ENCODE peak calls at places on chromosomes 12 and 14, in four cellular contexts. F is IMR-90, U is cardiac muscle cell, T is esophagus squamous epithelium. D is an unnamed sample.
A peak's percentile ranks its signal among the peaks of the same experiment; 100 is the strongest.

GRCh38 chr12:104494137-104494815 is 37.5 kb downstream of the CHST11 start:
- DNase-seq in F (no peak), U (peak; percentile 30), T (no peak), D (peak; percentile 79)

GRCh38 chr14:94945615-94946014 is 175.7 kb upstream of the GSC start:
- DNase-seq in F (no peak), U (no peak), T (no peak), D (no peak)

GRCh38 chr12:68559246-68559645 is 51.5 kb upstream of the RAP1B start:
- DNase-seq in F (peak; percentile 36), U (no peak), T (no peak), D (peak; percentile 18)

GRCh38 chr12:47844264-47845020 is 24.7 kb upstream of the HDAC7 start:
- DNase-seq in F (no peak), U (no peak), T (no peak), D (peak; percentile 61)

GRCh38 chr12:14186193-14186502 is 179.3 kb upstream of the ATF7IP start:
- DNase-seq in F (no peak), U (no peak), T (no peak), D (no peak)

GRCh38 chr14:69289811-69290520 is 30.0 kb downstream of the GALNT16 start:
- DNase-seq in F (no peak), U (no peak), T (no peak), D (no peak)

GRCh38 chr12:79251356-79251755 is 386.8 kb downstream of the SYT1 start:
- DNase-seq in F (peak; percentile 61), U (peak; percentile 31), T (no peak), D (peak; percentile 19)

GRCh38 chr12:54153586-54153985 is 35.2 kb downstream of the SMUG1 start:
- DNase-seq in F (no peak), U (no peak), T (no peak), D (no peak)

GRCh38 chr12:21675096-21675495 is 17.5 kb upstream of the LDHB start:
- DNase-seq in F (no peak), U (no peak), T (no peak), D (no peak)

GRCh38 chr12:121964813-121965643 is 46.6 kb downstream of the CFAP251 start:
- DNase-seq in F (peak; percentile 61), U (no peak), T (no peak), D (peak; percentile 94)

GRCh38 chr14:34297786-34298520 is 164.1 kb downstream of the SPTSSA start:
- DNase-seq in F (no peak), U (no peak), T (no peak), D (peak; percentile 7)

GRCh38 chr12:111310076-111310870 is 58.6 kb downstream of the PHETA1 start:
- DNase-seq in F (no peak), U (no peak), T (no peak), D (no peak)

GRCh38 chr12:75981773-75982564 is 49.6 kb downstream of the PHLDA1 start:
- DNase-seq in F (peak; percentile 75), U (no peak), T (no peak), D (no peak)

GRCh38 chr12:76201758-76202157 is 117.3 kb upstream of the NAP1L1 start:
- DNase-seq in F (peak; percentile 12), U (no peak), T (no peak), D (no peak)

GRCh38 chr12:5694759-5695409 is 250.2 kb downstream of the ANO2 start:
- DNase-seq in F (peak; percentile 29), U (peak; percentile 12), T (no peak), D (no peak)

GRCh38 chr14:84453541-84453940 is 1076.4 kb upstream of the FLRT2 start:
- DNase-seq in F (no peak), U (no peak), T (no peak), D (no peak)

GRCh38 chr12:111636209-111636928 is 37.3 kb upstream of the ATXN2 start:
- DNase-seq in F (peak; percentile 54), U (peak; percentile 72), T (no peak), D (peak; percentile 87)

GRCh38 chr14:80483331-80483730 is 272.0 kb upstream of the DIO2 start:
- DNase-seq in F (no peak), U (no peak), T (no peak), D (no peak)

GRCh38 chr12:11228268-11228879 is 41.1 kb downstream of the PRB3 start:
- DNase-seq in F (peak; percentile 30), U (peak; percentile 76), T (no peak), D (peak; percentile 59)

GRCh38 chr14:23294734-23295561 is 7.7 kb downstream of the PPP1R3E start:
- DNase-seq in F (peak; percentile 51), U (peak; percentile 73), T (no peak), D (peak; percentile 55)

GRCh38 chr12:33706927-33707326 is 267.3 kb upstream of the SYT10 start:
- DNase-seq in F (no peak), U (no peak), T (no peak), D (no peak)

GRCh38 chr12:2797721-2798418 is 3.1 kb downstream of the FKBP4 start:
- DNase-seq in F (no peak), U (no peak), T (no peak), D (peak; percentile 53)

GRCh38 chr12:2795291-2796186 is 769 bp downstream of the FKBP4 start:
- DNase-seq in F (peak; percentile 41), U (peak; percentile 86), T (no peak), D (peak; percentile 41)

GRCh38 chr12:2794736-2795289 is at the start of gene FKBP4:
- DNase-seq in F (peak; percentile 73), U (peak; percentile 92), T (peak; percentile 46), D (peak; percentile 71)

GRCh38 chr12:2794261-2794735 is 472 bp upstream of the FKBP4 start:
- DNase-seq in F (no peak), U (no peak), T (no peak), D (no peak)

DNA sequence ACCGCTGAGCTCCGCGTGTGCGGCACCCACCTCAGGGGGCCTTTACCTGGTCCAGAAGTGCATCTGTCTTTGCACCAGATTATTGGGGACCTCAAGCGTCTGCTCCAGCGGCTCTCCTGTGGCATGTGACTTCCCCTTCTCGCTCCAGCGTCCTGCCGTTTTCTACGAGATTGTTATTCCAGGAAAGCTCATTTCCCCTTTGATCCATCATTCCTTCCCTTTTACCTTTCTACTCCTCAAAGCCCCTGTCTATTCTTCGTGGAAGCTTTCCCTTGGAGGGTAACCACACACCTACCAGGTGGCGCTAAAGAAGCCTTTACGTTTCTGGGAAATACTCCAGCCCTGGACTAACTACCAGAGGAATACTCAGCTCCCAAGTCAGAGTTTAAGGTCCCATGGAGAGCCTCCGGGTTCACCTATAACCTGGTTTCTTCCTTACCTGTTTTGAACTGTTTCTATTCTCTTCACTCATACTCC is 1.5 kb downstream of the FKBP4 start:
- DNase-seq in F (no peak), U (no peak), T (no peak), D (no peak)
- TF ChIP-seq CTCF in F (no peak), U (no peak), T (no peak), D (no peak)

GRCh38 chr12:106020736-106021135 is 118.0 kb downstream of the NUAK1 start:
- DNase-seq in F (peak; percentile 15), U (no peak), T (no peak), D (no peak)
- H3K4me3 ChIP-seq in F (no peak overlapping the region), U (no peak overlapping the region), T (no peak overlapping the region), D (no peak overlapping the region)

DNA sequence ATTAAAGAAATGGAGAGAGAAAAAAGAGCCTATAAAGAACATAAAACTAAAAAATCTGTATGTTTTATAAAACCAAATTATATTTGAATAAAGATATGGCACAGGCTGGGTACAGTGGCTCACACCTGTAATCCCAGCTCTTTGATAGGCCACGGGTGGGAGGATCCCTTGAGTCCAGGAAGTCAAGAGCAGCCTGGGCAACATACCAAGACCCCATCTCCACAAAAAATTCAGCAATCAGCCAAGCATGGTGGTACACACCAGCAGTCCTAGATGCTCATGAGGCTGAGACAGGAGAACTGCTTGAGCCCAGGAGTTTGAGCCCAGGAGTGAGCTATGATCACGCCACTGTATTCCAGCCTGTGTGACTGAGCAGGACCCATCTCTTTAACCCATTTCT is 74.9 kb downstream of the EPS8 start:
- DNase-seq in F (no peak), U (no peak), T (no peak), D (no peak)
- TF ChIP-seq CTCF in F (no peak), U (no peak), T (no peak), D (no peak)

GRCh38 chr12:1612196-1612595 is 16.8 kb upstream of the WNT5B start:
- DNase-seq in F (no peak), U (peak; percentile 34), T (no peak), D (peak; percentile 58)
- H3K4me3 ChIP-seq in F (peak overlapping the region; percentile 8), U (no peak overlapping the region), T (no peak overlapping the region), D (peak overlapping the region; percentile 47)

DNA sequence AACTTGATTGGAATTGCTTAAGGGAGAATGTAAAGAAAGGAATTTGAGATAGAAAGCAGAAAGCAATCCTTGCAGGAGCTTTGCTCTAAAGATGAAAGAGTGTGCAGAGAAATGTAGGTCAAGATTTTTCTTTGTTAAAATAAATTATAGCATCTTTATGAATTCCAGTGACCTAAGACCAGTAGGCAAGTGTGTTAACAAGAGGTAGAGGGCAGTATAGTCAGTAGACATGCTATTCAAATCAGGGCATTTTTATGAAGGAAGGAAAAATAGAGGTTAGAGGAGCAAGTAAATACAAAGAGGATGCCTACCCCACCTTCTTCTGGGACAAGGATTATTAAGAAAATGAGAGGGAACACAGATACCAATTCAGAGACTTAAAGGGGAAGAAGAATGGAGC is 148.5 kb downstream of the PLCZ1 start:
- DNase-seq in F (no peak), U (no peak), T (no peak), D (peak; percentile 31)
- TF ChIP-seq CTCF in F (peak; percentile 29), U (peak; percentile 37), T (no peak), D (peak; percentile 33)

GRCh38 chr12:132188451-132189298 is 44.4 kb downstream of the NOC4L start:
- DNase-seq in F (no peak), U (no peak), T (no peak), D (no peak)
- H3K4me3 ChIP-seq in F (peak overlapping the region; percentile 55), U (peak overlapping the region; percentile 30), T (peak overlapping the region; percentile 74), D (peak overlapping the region; percentile 66)

GRCh38 chr12:752673-753400 is 458 bp downstream of the WNK1 start:
- DNase-seq in F (peak; percentile 21), U (peak; percentile 78), T (no peak), D (peak; percentile 27)
- TF ChIP-seq CTCF in F (peak; percentile 18), U (no peak), T (peak; percentile 27), D (no peak)

GRCh38 chr12:7989827-7990491 is 42.6 kb upstream of the FOXJ2 start:
- DNase-seq in F (peak; percentile 12), U (no peak), T (peak; percentile 16), D (no peak)
- H3K4me3 ChIP-seq in F (no peak overlapping the region), U (no peak overlapping the region), T (no peak overlapping the region), D (no peak overlapping the region)

GRCh38 chr12:16844875-16845274 is 238.9 kb upstream of the LMO3 start:
- DNase-seq in F (no peak), U (no peak), T (no peak), D (no peak)
- TF ChIP-seq CTCF in F (no peak), U (no peak), T (no peak), D (no peak)

D was measured in fibroblast of the aortic adventitia.